ENCODE peak calls at places on chromosomes 1 and 21, in four cellular contexts. R, C, B and H are unnamed samples.

GRCh38 chr1:235866207-235866912 is at the start of gene LYST:
- DNase-seq in R (peak), C (peak), B (no peak), H (peak)

GRCh38 chr1:28417441-28418277 is 48.1 kb downstream of the PHACTR4 start:
- DNase-seq in B (no peak), R (peak), C (no peak), H (peak)

GRCh38 chr1:117967900-117968299 is 38.4 kb downstream of the WDR3 start:
- DNase-seq in R (no peak), C (no peak), B (no peak), H (peak)

GRCh38 chr1:54413295-54413694 is 7.1 kb upstream of the SSBP3 start:
- DNase-seq in C (peak), B (no peak), R (no peak), H (no peak)

GRCh38 chr21:18369115-18369514 is 34.5 kb downstream of the TMPRSS15 start:
- DNase-seq in C (peak), B (no peak), R (no peak), H (peak)

GRCh38 chr1:169941982-169942830 is 48.5 kb upstream of the SCYL3 start:
- DNase-seq in C (no peak), R (no peak), B (no peak), H (no peak)

GRCh38 chr1:65469889-65470340 is 49.4 kb downstream of the LEPR start:
- DNase-seq in R (peak), C (peak), B (no peak), H (peak)

GRCh38 chr1:206816390-206817287 is 44.3 kb upstream of the IL10 start:
- DNase-seq in R (peak), C (no peak), B (peak), H (no peak)

GRCh38 chr1:206895837-206896242 is 1.4 kb upstream of the IL24 start:
- DNase-seq in B (no peak), R (no peak), C (no peak), H (no peak)

GRCh38 chr1:201708085-201708512 is 120.9 kb upstream of the IPO9 start:
- DNase-seq in B (no peak), C (no peak), R (no peak), H (no peak)

GRCh38 chr1:29837306-29837646 is 601.0 kb downstream of the PTPRU start:
- DNase-seq in C (no peak), B (no peak), R (no peak), H (no peak)

GRCh38 chr1:201916649-201917249 is 28.1 kb downstream of the SHISA4 start:
- DNase-seq in R (peak), B (no peak), C (peak), H (peak)

GRCh38 chr1:168400139-168400538 is 119.5 kb downstream of the TBX19 start:
- DNase-seq in R (no peak), C (no peak), B (no peak), H (no peak)

GRCh38 chr1:20327467-20327866 is 36.8 kb downstream of the VWA5B1 start:
- DNase-seq in C (no peak), B (no peak), R (no peak), H (no peak)
- TF ChIP-seq NFIC in C (no peak), B (no peak), R (no peak), H (no peak)

GRCh38 chr1:184824716-184825323 is 70.2 kb upstream of the EDEM3 start:
- DNase-seq in B (no peak), C (no peak), R (no peak), H (no peak)

GRCh38 chr1:184825571-184825970 is 70.9 kb upstream of the EDEM3 start:
- DNase-seq in R (no peak), C (no peak), B (no peak), H (no peak)

GRCh38 chr1:184826001-184826400 is 71.3 kb upstream of the EDEM3 start:
- DNase-seq in B (no peak), C (no peak), R (no peak), H (no peak)

GRCh38 chr1:184828369-184828717 is 73.7 kb upstream of the EDEM3 start:
- DNase-seq in R (no peak), B (no peak), C (no peak), H (no peak)

GRCh38 chr1:184827600-184828368 is 73.1 kb upstream of the EDEM3 start:
- DNase-seq in C (no peak), B (no peak), R (no peak), H (no peak)
- TF ChIP-seq NFIC in C (no peak), B (no peak), R (no peak), H (peak)

GRCh38 chr1:150282558-150282958 is 204 bp downstream of the CIART start:
- DNase-seq in C (no peak), B (no peak), R (no peak), H (peak)

GRCh38 chr1:150283260-150283659 is 906 bp downstream of the CIART start:
- DNase-seq in B (no peak), C (no peak), R (no peak), H (no peak)

GRCh38 chr1:150281221-150281757 is 1.1 kb upstream of the CIART start:
- DNase-seq in C (no peak), R (peak), B (no peak), H (peak)

GRCh38 chr1:150280138-150280707 is 2.1 kb upstream of the CIART start:
- DNase-seq in R (no peak), C (peak), B (no peak), H (no peak)

GRCh38 chr1:150281758-150282557 is at the start of gene CIART:
- DNase-seq in B (no peak), C (no peak), R (no peak), H (peak)
- TF ChIP-seq NFIC in B (no peak), C (no peak), R (no peak), H (no peak)

GRCh38 chr1:101004061-101004460 is 21.5 kb downstream of the DPH5 start:
- DNase-seq in C (peak), R (no peak), B (no peak), H (no peak)
- TF ChIP-seq NFIC in C (peak), R (no peak), B (no peak), H (no peak)

GRCh38 chr1:227883641-227884301 is 64.0 kb downstream of the WNT9A start:
- DNase-seq in R (no peak), B (no peak), C (no peak), H (no peak)

GRCh38 chr1:227884370-227885134 is 63.2 kb downstream of the WNT9A start:
- DNase-seq in R (no peak), B (no peak), C (no peak), H (peak)

GRCh38 chr1:227886503-227886961 is 61.2 kb downstream of the WNT9A start:
- DNase-seq in B (no peak), R (no peak), C (no peak), H (no peak)

GRCh38 chr1:227885648-227886502 is 61.9 kb downstream of the WNT9A start:
- DNase-seq in R (peak), B (no peak), C (no peak), H (peak)

GRCh38 chr1:227885135-227885647 is 62.5 kb downstream of the WNT9A start:
- DNase-seq in R (no peak), B (no peak), C (no peak), H (peak)
- TF ChIP-seq NFIC in R (no peak), B (no peak), C (no peak), H (no peak)

GRCh38 chr1:74457269-74457668 is 55.1 kb downstream of the LRRC53 start:
- DNase-seq in R (no peak), B (no peak), C (no peak), H (no peak)
- TF ChIP-seq NFIC in R (no peak), B (no peak), C (no peak), H (no peak)

GRCh38 chr1:182650678-182651669 is 33.4 kb downstream of the RGS8 start:
- DNase-seq in B (no peak), C (no peak), R (no peak), H (no peak)
- TF ChIP-seq NFIC in B (no peak), C (no peak), R (no peak), H (no peak)

DNA sequence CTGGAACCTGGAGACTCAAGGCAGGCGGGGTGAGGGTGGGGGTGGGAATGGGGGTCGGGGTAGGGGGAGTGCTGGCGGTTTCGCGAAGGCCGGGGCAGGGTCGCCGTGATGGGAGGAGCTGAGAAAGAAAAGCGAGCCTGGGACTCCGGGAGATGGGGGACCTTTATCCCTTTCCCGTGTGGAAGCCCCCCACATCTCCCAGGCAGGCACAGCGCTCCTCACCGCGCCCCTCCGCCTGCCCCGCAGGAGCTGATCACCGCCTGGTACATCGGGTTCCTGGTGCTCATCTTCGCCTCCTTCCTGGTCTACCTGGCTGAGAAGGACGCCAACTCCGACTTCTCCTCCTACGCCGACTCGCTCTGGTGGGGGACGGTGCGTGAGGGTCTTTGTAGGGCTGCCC is 35.5 kb downstream of the KCNQ4 start:
- DNase-seq in R (no peak), C (no peak), B (no peak), H (no peak)
- TF ChIP-seq NFIC in R (no peak), C (no peak), B (no peak), H (no peak)